ENCODE peak calls at places on chromosomes 13 and 19, in ten cellular contexts. H is HepG2, Z is upper lobe of left lung, F is tibial nerve, C is transverse colon, I is ovary, B is A549, E is K562, R is stomach, J is SK-N-SH. Q is an unnamed sample. For H3K4me1 and H3K9me3, the result is how much of the 10 kb centered on the place peaks cover.

GRCh38 chr13:98915563-98916348 is 62.1 kb downstream of the DOCK9 start:
- DNase-seq in H (no peak), Z (no peak), F (no peak), C (no peak), I (no peak), B (no peak), E (no peak), R (no peak), J (no peak), Q (no peak)

GRCh38 chr13:57629821-57630235 is 1.7 kb upstream of the PCDH17 start:
- DNase-seq in H (no peak), Z (peak), F (peak), C (peak), I (peak), B (peak), E (peak), R (peak), J (peak), Q (peak)

GRCh38 chr13:109400625-109401257 is 385.6 kb downstream of the IRS2 start:
- DNase-seq in H (no peak), Z (no peak), F (no peak), C (no peak), I (no peak), B (no peak), E (no peak), R (peak), J (peak), Q (no peak)

GRCh38 chr13:62305758-62306157 is 890.1 kb upstream of the PCDH20 start:
- DNase-seq in H (no peak), Z (no peak), F (no peak), C (no peak), I (no peak), B (no peak), E (no peak), R (no peak), J (no peak), Q (no peak)

GRCh38 chr19:11338164-11338563 is 1.3 kb downstream of the RAB3D start:
- DNase-seq in H (no peak), Z (no peak), F (no peak), C (peak), I (no peak), B (no peak), E (no peak), R (no peak), J (peak), Q (no peak)

GRCh38 chr13:109517516-109517915 is 268.9 kb downstream of the IRS2 start:
- DNase-seq in H (no peak), Z (no peak), F (no peak), C (no peak), I (no peak), B (no peak), E (no peak), R (no peak), J (no peak), Q (no peak)

GRCh38 chr13:47798906-47799305 is 202.2 kb downstream of the SUCLA2 start:
- DNase-seq in H (peak), Z (no peak), F (no peak), C (no peak), I (no peak), B (no peak), E (no peak), R (no peak), J (no peak), Q (no peak)

GRCh38 chr19:32642771-32643170 is 32.2 kb downstream of the ANKRD27 start:
- DNase-seq in H (no peak), Z (no peak), F (no peak), C (peak), I (no peak), B (no peak), E (no peak), R (no peak), J (no peak), Q (no peak)

GRCh38 chr19:8311461-8312260 is 3.5 kb upstream of the CD320 start:
- DNase-seq in H (no peak), Z (no peak), F (no peak), C (peak), I (peak), B (no peak), E (peak), R (peak), J (no peak), Q (peak)

GRCh38 chr19:1746401-1747284 is 6.7 kb upstream of the ONECUT3 start:
- DNase-seq in H (no peak), Z (no peak), F (no peak), C (no peak), I (no peak), B (peak), E (no peak), R (peak), J (no peak), Q (no peak)
- H3K4me1 ChIP-seq in H (under half), Z (under half), F (under half), C (under half), I (under half), B (half or more), E (under half), R (under half), J (under half), Q (under half)

GRCh38 chr19:40326201-40326600 is 22.0 kb downstream of the C19orf47 start:
- DNase-seq in H (no peak), Z (no peak), F (no peak), C (no peak), I (no peak), B (no peak), E (no peak), R (no peak), J (no peak), Q (no peak)

GRCh38 chr19:40335855-40336700 is 12.1 kb downstream of the C19orf47 start:
- DNase-seq in H (no peak), Z (no peak), F (no peak), C (no peak), I (no peak), B (no peak), E (no peak), R (no peak), J (no peak), Q (no peak)

GRCh38 chr19:40335101-40335500 is 13.1 kb downstream of the C19orf47 start:
- DNase-seq in H (no peak), Z (no peak), F (no peak), C (no peak), I (no peak), B (no peak), E (no peak), R (no peak), J (no peak), Q (no peak)

GRCh38 chr19:40332669-40333068 is 15.5 kb downstream of the C19orf47 start:
- DNase-seq in H (no peak), Z (no peak), F (no peak), C (no peak), I (no peak), B (no peak), E (no peak), R (no peak), J (no peak), Q (no peak)

GRCh38 chr19:40331052-40331451 is 17.1 kb downstream of the C19orf47 start:
- DNase-seq in H (no peak), Z (peak), F (no peak), C (no peak), I (no peak), B (no peak), E (no peak), R (no peak), J (no peak), Q (no peak)
- TF ChIP-seq EP300 in H (no peak), Z (no peak), F (no peak), C (no peak), I (no peak), B (no peak), E (no peak), R (no peak), J (no peak), Q (no peak)

GRCh38 chr19:20558011-20558410 is 7.6 kb downstream of the ZNF737 start:
- DNase-seq in H (no peak), Z (no peak), F (no peak), C (no peak), I (peak), B (no peak), E (no peak), R (no peak), J (no peak), Q (no peak)

DNA sequence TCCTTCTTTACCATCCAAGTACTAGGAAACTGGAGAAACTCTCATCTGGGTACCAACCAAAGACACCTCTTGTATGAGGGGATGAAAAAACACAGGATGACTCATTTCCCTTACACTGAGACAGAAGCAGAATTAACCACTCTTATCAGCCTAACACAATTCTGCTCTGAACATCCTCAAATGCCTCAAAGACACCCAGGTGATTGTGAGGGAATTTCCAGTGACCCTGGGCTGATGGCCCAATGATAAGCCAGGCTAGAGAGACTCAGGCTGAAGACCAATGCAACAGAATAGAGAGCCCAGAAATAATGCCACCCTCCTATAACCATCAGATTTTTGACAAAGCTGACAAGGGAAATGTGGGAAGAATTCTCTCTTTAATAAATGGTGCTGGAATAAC is 7.0 kb downstream of the ZNF737 start:
- DNase-seq in H (no peak), Z (no peak), F (no peak), C (no peak), I (no peak), B (no peak), E (no peak), R (no peak), J (no peak), Q (no peak)
- H3K9me3 ChIP-seq in H (half or more), Z (half or more), F (half or more), C (half or more), I (under half), B (under half), E (under half), R (half or more), J (under half), Q (half or more)

GRCh38 chr19:5956323-5956722 is 21.6 kb downstream of the RANBP3 start:
- DNase-seq in H (no peak), Z (no peak), F (no peak), C (no peak), I (no peak), B (no peak), E (no peak), R (no peak), J (no peak), Q (no peak)
- H3K4me1 ChIP-seq in H (half or more), Z (half or more), F (half or more), C (half or more), I (under half), B (under half), E (under half), R (half or more), J (under half), Q (half or more)

GRCh38 chr13:20129076-20129475 is 31.8 kb downstream of the GJA3 start:
- DNase-seq in H (no peak), Z (no peak), F (no peak), C (no peak), I (no peak), B (no peak), E (no peak), R (no peak), J (no peak), Q (peak)

GRCh38 chr13:20127563-20128458 is 33.0 kb downstream of the GJA3 start:
- DNase-seq in H (peak), Z (peak), F (peak), C (peak), I (peak), B (peak), E (no peak), R (peak), J (peak), Q (peak)

GRCh38 chr13:20130012-20130411 is 30.8 kb downstream of the GJA3 start:
- DNase-seq in H (no peak), Z (no peak), F (no peak), C (no peak), I (no peak), B (no peak), E (no peak), R (no peak), J (no peak), Q (no peak)

GRCh38 chr13:20127263-20127562 is 33.6 kb downstream of the GJA3 start:
- DNase-seq in H (peak), Z (peak), F (no peak), C (no peak), I (no peak), B (no peak), E (no peak), R (no peak), J (no peak), Q (no peak)

DNA sequence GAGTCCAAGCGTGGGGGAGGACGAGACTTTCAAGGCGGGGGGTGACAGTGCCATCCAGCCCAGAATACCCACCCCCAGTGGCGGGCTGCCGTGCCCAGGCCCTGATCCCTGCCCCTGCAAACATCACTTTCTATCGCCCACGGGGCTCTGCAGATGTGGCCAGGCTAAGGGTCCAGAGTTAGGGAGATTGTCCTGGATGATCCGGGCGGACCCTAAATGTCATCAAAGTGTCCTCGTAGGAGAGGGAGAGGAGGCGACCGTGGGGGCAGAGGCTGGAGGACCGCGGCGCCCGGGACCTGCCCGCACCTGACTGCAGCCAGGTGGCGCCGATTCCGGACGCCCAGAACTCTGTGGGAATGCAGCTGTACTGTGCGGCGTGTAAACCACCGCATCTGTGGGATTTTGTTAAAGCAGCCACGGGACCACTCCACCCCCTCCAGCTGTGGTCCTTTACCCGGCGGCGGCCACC is 32.4 kb downstream of the GJA3 start:
- DNase-seq in H (peak), Z (peak), F (no peak), C (peak), I (no peak), B (no peak), E (no peak), R (peak), J (peak), Q (no peak)
- TF ChIP-seq EP300 in H (no peak), Z (no peak), F (no peak), C (no peak), I (no peak), B (no peak), E (no peak), R (no peak), J (no peak), Q (no peak)